ENCODE peak calls at places on chromosome 1, in five cellular contexts. W, Q, L, B and S are unnamed samples.

GRCh38 chr1:94878329-94878728 is 48.6 kb downstream of the CNN3 start:
- ATAC-seq in W (no peak), Q (no peak), L (no peak), B (no peak), S (no peak)

GRCh38 chr1:56547473-56547872 is 31.9 kb downstream of the PLPP3 start:
- ATAC-seq in W (peak; percentile 49), Q (no peak), L (no peak), B (no peak), S (no peak)

GRCh38 chr1:48878191-48878940 is 101.7 kb upstream of the BEND5 start:
- ATAC-seq in W (peak; percentile 89), Q (no peak), L (no peak), B (no peak), S (no peak)

GRCh38 chr1:200550367-200550766 is 70.2 kb downstream of the KIF14 start:
- ATAC-seq in W (no peak), Q (no peak), L (no peak), B (no peak), S (no peak)

GRCh38 chr1:3312894-3313578 is 141.4 kb upstream of the ARHGEF16 start:
- ATAC-seq in W (peak; percentile 98), Q (peak; percentile 89), L (no peak), B (peak; percentile 78), S (peak; percentile 42)

GRCh38 chr1:1402081-1402900 is 3.2 kb upstream of the CCNL2 start:
- ATAC-seq in W (peak; percentile 3), Q (no peak), L (no peak), B (no peak), S (no peak)

GRCh38 chr1:184965889-184966860 is 8.1 kb downstream of the NIBAN1 start:
- ATAC-seq in W (no peak), Q (no peak), L (no peak), B (peak; percentile 17), S (no peak)

GRCh38 chr1:178344513-178345077 is 152.2 kb downstream of the CLEC20A start:
- ATAC-seq in W (peak; percentile 90), Q (peak; percentile 72), L (no peak), B (no peak), S (peak; percentile 60)

GRCh38 chr1:205229399-205229861 is 1.7 kb downstream of the TMCC2 start:
- ATAC-seq in W (peak; percentile 90), Q (peak; percentile 66), L (peak; percentile 54), B (peak; percentile 75), S (peak; percentile 73)

GRCh38 chr1:197614916-197615692 is 160.2 kb downstream of the DENND1B start:
- ATAC-seq in W (peak; percentile 90), Q (peak; percentile 65), L (peak; percentile 87), B (peak; percentile 77), S (no peak)

GRCh38 chr1:107691542-107691941 is 273.4 kb downstream of the VAV3 start:
- ATAC-seq in W (no peak), Q (peak; percentile 46), L (no peak), B (no peak), S (no peak)

GRCh38 chr1:213530607-213531320 is 457.0 kb upstream of the PROX1 start:
- ATAC-seq in W (no peak), Q (no peak), L (no peak), B (no peak), S (no peak)

GRCh38 chr1:237141471-237141870 is 99.5 kb downstream of the RYR2 start:
- ATAC-seq in W (no peak), Q (no peak), L (no peak), B (no peak), S (no peak)

GRCh38 chr1:192386051-192386650 is 69.4 kb downstream of the RGS21 start:
- ATAC-seq in W (no peak), Q (no peak), L (peak; percentile 44), B (no peak), S (no peak)